ENCODE peak calls at places on chromosome 16, in five cellular contexts. P is A549, M is GM12878, T is HCT116, C is SK-N-SH. Z is an unnamed sample.
A peak's percentile ranks its signal among the peaks of the same experiment; 100 is the strongest.

GRCh38 chr16:27813591-27813990 is 249.9 kb downstream of the GSG1L start:
- DNase-seq in P (no peak), M (no peak), T (no peak), C (no peak), Z (no peak)

GRCh38 chr16:79261461-79261860 is 339.1 kb downstream of the MAF start:
- DNase-seq in P (no peak), M (no peak), T (no peak), C (peak; percentile 28), Z (peak; percentile 58)

GRCh38 chr16:87276091-87276561 is 41.1 kb downstream of the C16orf95 start:
- DNase-seq in P (no peak), M (no peak), T (no peak), C (no peak), Z (peak; percentile 43)

GRCh38 chr16:66859397-66860068 is 15.3 kb downstream of the CA7 start:
- DNase-seq in P (no peak), M (no peak), T (no peak), C (no peak), Z (no peak)

GRCh38 chr16:47311738-47312505 is 148.9 kb downstream of the ITFG1 start:
- DNase-seq in P (no peak), M (no peak), T (peak; percentile 6), C (no peak), Z (no peak)

GRCh38 chr16:85448557-85449194 is 164.4 kb upstream of the GSE1 start:
- DNase-seq in P (no peak), M (no peak), T (no peak), C (peak; percentile 86), Z (peak; percentile 41)

GRCh38 chr16:1481906-1482835 is 6.6 kb downstream of the PTX4 start:
- DNase-seq in P (no peak), M (no peak), T (no peak), C (no peak), Z (no peak)

GRCh38 chr16:7394936-7395335 is 62.3 kb downstream of the RBFOX1 start:
- DNase-seq in P (no peak), M (no peak), T (no peak), C (no peak), Z (no peak)

GRCh38 chr16:82835487-82836160 is 208.9 kb downstream of the CDH13 start:
- DNase-seq in P (no peak), M (no peak), T (no peak), C (no peak), Z (no peak)

GRCh38 chr16:6131526-6132050 is 1034.0 kb upstream of the EEF2KMT start:
- DNase-seq in P (no peak), M (no peak), T (no peak), C (no peak), Z (no peak)

GRCh38 chr16:85010446-85010930 is 847 bp downstream of the ZDHHC7 start:
- DNase-seq in P (no peak), M (no peak), T (no peak), C (no peak), Z (peak; percentile 44)

GRCh38 chr16:12752159-12752558 is 51.5 kb downstream of the CPPED1 start:
- DNase-seq in P (no peak), M (no peak), T (no peak), C (peak; percentile 32), Z (no peak)

GRCh38 chr16:48408688-48409087 is 23.5 kb upstream of the SIAH1 start:
- DNase-seq in P (no peak), M (no peak), T (no peak), C (no peak), Z (peak; percentile 42)

GRCh38 chr16:82031116-82032084 is 3.7 kb upstream of the HSD17B2 start:
- DNase-seq in P (peak; percentile 50), M (no peak), T (peak; percentile 62), C (peak; percentile 50), Z (peak; percentile 59)

GRCh38 chr16:72836181-72836580 is 211.7 kb downstream of the ZFHX3 start:
- DNase-seq in P (no peak), M (no peak), T (no peak), C (no peak), Z (no peak)

GRCh38 chr16:67528222-67528869 is at the start of gene RIPOR1:
- DNase-seq in P (peak; percentile 80), M (no peak), T (no peak), C (peak; percentile 94), Z (peak; percentile 61)

GRCh38 chr16:30958164-30959083 is 870 bp downstream of the SETD1A start:
- DNase-seq in P (peak; percentile 80), M (no peak), T (peak; percentile 35), C (peak; percentile 93), Z (peak; percentile 70)

GRCh38 chr16:69938981-69939820 is 11.9 kb upstream of the CLEC18A start:
- DNase-seq in P (no peak), M (no peak), T (no peak), C (no peak), Z (no peak)

GRCh38 chr16:15526731-15527130 is 92.3 kb downstream of the BMERB1 start:
- DNase-seq in P (no peak), M (no peak), T (no peak), C (no peak), Z (no peak)

GRCh38 chr16:10001258-10001785 is 180.9 kb downstream of the GRIN2A start:
- DNase-seq in P (no peak), M (no peak), T (no peak), C (no peak), Z (no peak)

GRCh38 chr16:66741131-66741900 is 10.1 kb downstream of the DYNC1LI2 start:
- DNase-seq in P (peak; percentile 68), M (no peak), T (peak; percentile 48), C (peak; percentile 79), Z (no peak)

GRCh38 chr16:84131118-84131517 is 13.9 kb downstream of the HSDL1 start:
- DNase-seq in P (no peak), M (no peak), T (no peak), C (no peak), Z (no peak)

GRCh38 chr16:48334325-48334724 is 50.9 kb downstream of the SIAH1 start:
- DNase-seq in P (no peak), M (no peak), T (no peak), C (no peak), Z (no peak)

GRCh38 chr16:67017451-67017750 is 11.5 kb upstream of the CBFB start:
- DNase-seq in P (no peak), M (no peak), T (no peak), C (no peak), Z (no peak)

GRCh38 chr16:48535831-48536599 is 74.0 kb downstream of the N4BP1 start:
- DNase-seq in P (no peak), M (peak; percentile 72), T (no peak), C (no peak), Z (peak; percentile 92)

GRCh38 chr16:51538707-51539604 is 387.9 kb upstream of the SALL1 start:
- DNase-seq in P (peak; percentile 88), M (no peak), T (no peak), C (peak; percentile 13), Z (peak; percentile 90)

GRCh38 chr16:14562691-14563491 is 67.2 kb downstream of the PARN start:
- DNase-seq in P (peak; percentile 53), M (no peak), T (no peak), C (no peak), Z (peak; percentile 11)

GRCh38 chr16:53191413-53191812 is 136.6 kb downstream of the CHD9 start:
- DNase-seq in P (no peak), M (no peak), T (no peak), C (peak; percentile 6), Z (no peak)

GRCh38 chr16:69105501-69106361 is at the start of gene HAS3:
- DNase-seq in P (peak; percentile 81), M (no peak), T (peak; percentile 69), C (peak; percentile 90), Z (peak; percentile 81)

GRCh38 chr16:77582956-77583355 is 139.4 kb upstream of the NUDT7 start:
- DNase-seq in P (no peak), M (no peak), T (no peak), C (no peak), Z (no peak)

GRCh38 chr16:66081967-66082366 is 284.5 kb upstream of the CDH5 start:
- DNase-seq in P (peak; percentile 3), M (no peak), T (peak; percentile 61), C (no peak), Z (no peak)

GRCh38 chr16:8788578-8789172 is 8.8 kb downstream of the TMEM186 start:
- DNase-seq in P (no peak), M (no peak), T (no peak), C (no peak), Z (no peak)

GRCh38 chr16:9092282-9092962 is 978 bp downstream of the HAPSTR1 start:
- DNase-seq in P (no peak), M (no peak), T (no peak), C (peak; percentile 73), Z (peak; percentile 59)

GRCh38 chr16:59920054-59920453 is 1185.9 kb upstream of the GOT2 start:
- DNase-seq in P (no peak), M (no peak), T (no peak), C (no peak), Z (no peak)
- TF ChIP-seq CTCF in P (no peak), M (no peak), T (no peak), C (no peak), Z (no peak)

DNA sequence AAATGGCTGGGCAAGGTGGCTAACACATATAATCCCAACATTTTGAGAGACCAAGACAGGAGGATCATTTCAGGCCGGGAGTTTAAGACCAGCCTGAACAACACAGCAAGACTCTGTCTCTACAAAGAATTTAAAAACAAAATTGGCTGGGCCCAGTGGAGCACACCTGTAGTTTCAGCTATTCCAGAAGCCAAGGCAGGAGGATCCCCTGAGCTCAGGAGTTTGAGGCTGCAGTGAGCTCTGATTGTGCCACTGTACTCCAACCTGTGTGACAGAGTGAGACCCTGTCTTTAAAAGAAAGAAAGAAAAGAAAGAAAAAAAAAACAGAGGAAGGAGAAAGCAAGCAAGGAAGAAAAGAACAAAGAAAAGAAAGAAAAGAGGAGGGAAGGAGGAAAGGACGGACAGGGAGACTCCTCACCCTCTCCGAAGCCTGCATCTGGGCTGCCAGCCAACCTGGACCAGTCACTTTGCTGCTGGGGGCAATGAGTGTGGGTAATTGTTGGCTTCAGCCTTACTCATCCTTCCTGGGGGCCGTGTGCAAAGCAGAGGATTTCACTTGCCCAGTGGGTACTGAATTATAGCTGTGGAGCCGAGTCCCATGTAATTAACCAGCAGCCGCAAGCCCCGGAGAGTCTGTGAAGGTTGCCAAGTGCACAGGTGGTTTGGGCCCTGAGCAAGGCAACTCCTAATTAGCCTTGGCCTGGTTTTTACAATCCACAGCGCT is 6.7 kb upstream of the MT4 start:
- DNase-seq in P (peak; percentile 22), M (no peak), T (no peak), C (peak; percentile 47), Z (no peak)
- TF ChIP-seq MAX in P (no peak), M (no peak), T (no peak), C (peak; percentile 54), Z (no peak)

GRCh38 chr16:77273-77806 is 685 bp upstream of the MPG start:
- DNase-seq in P (peak; percentile 59), M (no peak), T (no peak), C (peak; percentile 86), Z (peak; percentile 71)
- TF ChIP-seq CTCF in P (no peak), M (no peak), T (no peak), C (no peak), Z (no peak)

GRCh38 chr16:29898786-29899515 is 399 bp downstream of the SEZ6L2 start:
- DNase-seq in P (peak; percentile 58), M (no peak), T (no peak), C (peak; percentile 92), Z (no peak)

GRCh38 chr16:29898135-29898534 is 1.2 kb downstream of the SEZ6L2 start:
- DNase-seq in P (no peak), M (no peak), T (no peak), C (peak; percentile 65), Z (no peak)

GRCh38 chr16:29897333-29897732 is 2.0 kb downstream of the SEZ6L2 start:
- DNase-seq in P (no peak), M (no peak), T (no peak), C (no peak), Z (no peak)

GRCh38 chr16:29894352-29894751 is 5.0 kb downstream of the SEZ6L2 start:
- DNase-seq in P (no peak), M (no peak), T (no peak), C (no peak), Z (no peak)

GRCh38 chr16:29896841-29897240 is 2.5 kb downstream of the SEZ6L2 start:
- DNase-seq in P (no peak), M (no peak), T (no peak), C (no peak), Z (no peak)
- TF ChIP-seq MAX in P (no peak), M (no peak), T (no peak), C (no peak), Z (no peak)